ENCODE peak calls at places on chromosomes 12 and 14, in ten cellular contexts. One of them, this sample, is unnamed.
A peak's percentile ranks its signal among the peaks of the same experiment; 100 is the strongest.

GRCh38 chr12:44889162-44889561 is 13.0 kb upstream of the NELL2 start:
- DNase-seq in PC-3: no peak
- DNase-seq in tibial artery: no peak
- DNase-seq in GM23248: no peak
- DNase-seq in psoas muscle: no peak
- DNase-seq in colonic mucosa: no peak
- DNase-seq in tibial nerve: no peak
- DNase-seq in adipocyte: no peak
- DNase-seq in CD8-positive, alpha-beta T cell: no peak
- DNase-seq in HCT116: no peak
- DNase-seq in this sample: no peak

GRCh38 chr14:70700955-70701354 is 59.2 kb downstream of the TTC9 start:
- DNase-seq in GM23248: no peak
- DNase-seq in tibial nerve: no peak
- DNase-seq in psoas muscle: no peak
- DNase-seq in CD8-positive, alpha-beta T cell: no peak
- DNase-seq in tibial artery: no peak
- DNase-seq in colonic mucosa: no peak
- DNase-seq in PC-3: no peak
- DNase-seq in HCT116: no peak
- DNase-seq in adipocyte: no peak
- DNase-seq in this sample: no peak

GRCh38 chr12:753401-754237 is 1.2 kb downstream of the WNK1 start:
- DNase-seq in colonic mucosa: peak; percentile 54
- DNase-seq in tibial artery: peak; percentile 83
- DNase-seq in adipocyte: peak; percentile 51
- DNase-seq in psoas muscle: peak; percentile 83
- DNase-seq in GM23248: peak; percentile 67
- DNase-seq in tibial nerve: peak; percentile 17
- DNase-seq in CD8-positive, alpha-beta T cell: peak; percentile 50
- DNase-seq in PC-3: no peak
- DNase-seq in HCT116: no peak
- DNase-seq in this sample: no peak

GRCh38 chr12:119301367-119301766 is 33.2 kb upstream of the CCDC60 start:
- DNase-seq in HCT116: no peak
- DNase-seq in adipocyte: no peak
- DNase-seq in PC-3: no peak
- DNase-seq in GM23248: no peak
- DNase-seq in tibial artery: no peak
- DNase-seq in CD8-positive, alpha-beta T cell: no peak
- DNase-seq in colonic mucosa: no peak
- DNase-seq in psoas muscle: no peak
- DNase-seq in tibial nerve: no peak
- DNase-seq in this sample: no peak

GRCh38 chr12:70754330-70754741 is 117.1 kb upstream of the PTPRB start:
- DNase-seq in HCT116: no peak
- DNase-seq in CD8-positive, alpha-beta T cell: no peak
- DNase-seq in tibial artery: no peak
- DNase-seq in PC-3: peak; percentile 57
- DNase-seq in psoas muscle: no peak
- DNase-seq in adipocyte: no peak
- DNase-seq in tibial nerve: no peak
- DNase-seq in colonic mucosa: peak; percentile 35
- DNase-seq in GM23248: peak; percentile 5
- DNase-seq in this sample: no peak

GRCh38 chr12:62192486-62193250 is 67.5 kb upstream of the USP15 start:
- DNase-seq in PC-3: peak; percentile 85
- DNase-seq in colonic mucosa: peak; percentile 45
- DNase-seq in psoas muscle: peak; percentile 52
- DNase-seq in HCT116: peak; percentile 48
- DNase-seq in GM23248: peak; percentile 88
- DNase-seq in tibial artery: no peak
- DNase-seq in adipocyte: peak; percentile 93
- DNase-seq in CD8-positive, alpha-beta T cell: peak; percentile 37
- DNase-seq in tibial nerve: peak; percentile 81
- DNase-seq in this sample: peak; percentile 66

GRCh38 chr14:95979339-95980042 is 59.7 kb upstream of the C14orf132 start:
- DNase-seq in colonic mucosa: no peak
- DNase-seq in HCT116: no peak
- DNase-seq in psoas muscle: no peak
- DNase-seq in tibial artery: no peak
- DNase-seq in PC-3: no peak
- DNase-seq in GM23248: peak; percentile 10
- DNase-seq in CD8-positive, alpha-beta T cell: no peak
- DNase-seq in tibial nerve: no peak
- DNase-seq in adipocyte: peak; percentile 0
- DNase-seq in this sample: no peak

GRCh38 chr14:93013368-93013719 is 90.4 kb downstream of the CHGA start:
- DNase-seq in psoas muscle: no peak
- DNase-seq in PC-3: no peak
- DNase-seq in tibial nerve: no peak
- DNase-seq in colonic mucosa: no peak
- DNase-seq in tibial artery: peak; percentile 88
- DNase-seq in GM23248: peak; percentile 89
- DNase-seq in adipocyte: peak; percentile 71
- DNase-seq in CD8-positive, alpha-beta T cell: no peak
- DNase-seq in HCT116: no peak
- DNase-seq in this sample: peak; percentile 53

GRCh38 chr14:94089479-94089878 is 8.4 kb downstream of the IFI27L1 start:
- DNase-seq in psoas muscle: no peak
- DNase-seq in colonic mucosa: no peak
- DNase-seq in tibial artery: no peak
- DNase-seq in PC-3: peak; percentile 31
- DNase-seq in CD8-positive, alpha-beta T cell: no peak
- DNase-seq in GM23248: no peak
- DNase-seq in HCT116: no peak
- DNase-seq in adipocyte: no peak
- DNase-seq in tibial nerve: no peak
- DNase-seq in this sample: peak; percentile 34

GRCh38 chr12:6613776-6614512 is 6.8 kb upstream of the CHD4 start:
- DNase-seq in psoas muscle: peak; percentile 95
- DNase-seq in adipocyte: peak; percentile 95
- DNase-seq in tibial nerve: peak; percentile 86
- DNase-seq in HCT116: peak; percentile 95
- DNase-seq in colonic mucosa: peak; percentile 91
- DNase-seq in GM23248: peak; percentile 97
- DNase-seq in PC-3: peak; percentile 77
- DNase-seq in CD8-positive, alpha-beta T cell: peak; percentile 67
- DNase-seq in tibial artery: peak; percentile 98
- DNase-seq in this sample: peak; percentile 94

GRCh38 chr12:32230607-32230982 is 123.9 kb downstream of the BICD1 start:
- DNase-seq in tibial artery: no peak
- DNase-seq in adipocyte: no peak
- DNase-seq in colonic mucosa: no peak
- DNase-seq in HCT116: no peak
- DNase-seq in tibial nerve: no peak
- DNase-seq in GM23248: no peak
- DNase-seq in psoas muscle: no peak
- DNase-seq in PC-3: no peak
- DNase-seq in CD8-positive, alpha-beta T cell: no peak
- DNase-seq in this sample: no peak

GRCh38 chr14:100406505-100407131 is 83.5 kb downstream of the SLC25A47 start:
- DNase-seq in adipocyte: no peak
- DNase-seq in colonic mucosa: peak; percentile 84
- DNase-seq in PC-3: peak; percentile 13
- DNase-seq in HCT116: no peak
- DNase-seq in tibial artery: no peak
- DNase-seq in psoas muscle: peak; percentile 59
- DNase-seq in GM23248: peak; percentile 27
- DNase-seq in CD8-positive, alpha-beta T cell: peak; percentile 44
- DNase-seq in tibial nerve: peak; percentile 12
- DNase-seq in this sample: peak; percentile 51

DNA sequence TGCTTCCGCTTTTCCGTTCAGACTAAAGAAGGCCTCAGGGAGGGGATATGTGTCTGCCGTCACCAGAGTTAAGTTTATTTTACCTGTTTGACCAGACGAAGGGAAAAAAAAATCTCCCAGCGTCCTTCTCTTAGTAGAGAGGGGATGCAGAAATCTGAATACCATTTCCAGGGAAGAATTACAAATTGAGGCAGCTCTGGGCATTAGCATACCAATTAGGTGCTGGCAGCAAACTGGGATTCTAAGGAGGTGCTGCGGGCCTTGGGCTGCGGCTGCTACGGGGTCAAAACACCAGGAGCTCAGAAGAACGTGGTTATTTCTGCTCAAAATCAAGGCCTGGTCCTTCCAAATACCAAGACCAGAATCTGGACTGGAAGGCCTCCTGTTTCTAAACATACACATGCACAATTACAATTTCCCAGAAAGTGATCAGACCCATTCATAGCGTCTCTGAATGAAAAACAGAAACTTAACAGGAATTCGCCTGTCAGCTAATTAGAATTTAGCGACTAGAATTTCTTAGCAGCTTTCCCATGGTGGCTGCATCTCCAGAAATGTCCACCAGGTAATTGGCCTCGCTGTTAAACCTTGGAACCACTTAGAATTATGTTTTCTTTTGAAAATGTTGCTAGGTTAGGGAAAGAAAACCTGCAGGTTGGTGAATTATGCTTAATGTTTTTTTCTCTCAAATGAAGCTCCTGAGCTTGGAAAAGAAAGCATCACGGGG is 617.0 kb downstream of the VRK1 start:
- DNase-seq in CD8-positive, alpha-beta T cell: no peak
- DNase-seq in GM23248: no peak
- DNase-seq in adipocyte: no peak
- DNase-seq in PC-3: no peak
- DNase-seq in HCT116: no peak
- DNase-seq in psoas muscle: no peak
- DNase-seq in colonic mucosa: no peak
- DNase-seq in tibial artery: no peak
- DNase-seq in tibial nerve: no peak
- DNase-seq in this sample: no peak
- H3K27me3 ChIP-seq in CD8-positive, alpha-beta T cell: peaks cover 9% of the 10 kb centered on the region
- H3K27me3 ChIP-seq in GM23248: no peaks in the 10 kb centered on the region
- H3K27me3 ChIP-seq in adipocyte: peaks cover 44% of the 10 kb centered on the region
- H3K27me3 ChIP-seq in PC-3: peaks cover 95% of the 10 kb centered on the region
- H3K27me3 ChIP-seq in HCT116: peaks cover 30% of the 10 kb centered on the region
- H3K27me3 ChIP-seq in psoas muscle: peaks cover 3% of the 10 kb centered on the region
- H3K27me3 ChIP-seq in colonic mucosa: peaks cover 21% of the 10 kb centered on the region
- H3K27me3 ChIP-seq in tibial artery: peaks cover 53% of the 10 kb centered on the region
- H3K27me3 ChIP-seq in tibial nerve: no peaks in the 10 kb centered on the region
- H3K27me3 ChIP-seq in this sample: peaks cover 21% of the 10 kb centered on the region

GRCh38 chr14:52000631-52001030 is 11.3 kb downstream of the RTRAF start:
- DNase-seq in GM23248: no peak
- DNase-seq in CD8-positive, alpha-beta T cell: no peak
- DNase-seq in HCT116: no peak
- DNase-seq in colonic mucosa: no peak
- DNase-seq in PC-3: no peak
- DNase-seq in psoas muscle: no peak
- DNase-seq in adipocyte: peak; percentile 16
- DNase-seq in tibial artery: no peak
- DNase-seq in tibial nerve: no peak
- DNase-seq in this sample: no peak
- H3K36me3 ChIP-seq in GM23248: peaks cover 53% of the 10 kb centered on the region
- H3K36me3 ChIP-seq in CD8-positive, alpha-beta T cell: peaks cover 39% of the 10 kb centered on the region
- H3K36me3 ChIP-seq in HCT116: peaks cover 45% of the 10 kb centered on the region
- H3K36me3 ChIP-seq in colonic mucosa: peaks cover 5% of the 10 kb centered on the region
- H3K36me3 ChIP-seq in PC-3: peaks cover 87% of the 10 kb centered on the region
- H3K36me3 ChIP-seq in psoas muscle: peaks cover 95% of the 10 kb centered on the region
- H3K36me3 ChIP-seq in adipocyte: peaks cover 86% of the 10 kb centered on the region
- H3K36me3 ChIP-seq in tibial artery: peaks cover 43% of the 10 kb centered on the region
- H3K36me3 ChIP-seq in tibial nerve: peaks cover 51% of the 10 kb centered on the region
- H3K36me3 ChIP-seq in this sample: peaks cover 82% of the 10 kb centered on the region

DNA sequence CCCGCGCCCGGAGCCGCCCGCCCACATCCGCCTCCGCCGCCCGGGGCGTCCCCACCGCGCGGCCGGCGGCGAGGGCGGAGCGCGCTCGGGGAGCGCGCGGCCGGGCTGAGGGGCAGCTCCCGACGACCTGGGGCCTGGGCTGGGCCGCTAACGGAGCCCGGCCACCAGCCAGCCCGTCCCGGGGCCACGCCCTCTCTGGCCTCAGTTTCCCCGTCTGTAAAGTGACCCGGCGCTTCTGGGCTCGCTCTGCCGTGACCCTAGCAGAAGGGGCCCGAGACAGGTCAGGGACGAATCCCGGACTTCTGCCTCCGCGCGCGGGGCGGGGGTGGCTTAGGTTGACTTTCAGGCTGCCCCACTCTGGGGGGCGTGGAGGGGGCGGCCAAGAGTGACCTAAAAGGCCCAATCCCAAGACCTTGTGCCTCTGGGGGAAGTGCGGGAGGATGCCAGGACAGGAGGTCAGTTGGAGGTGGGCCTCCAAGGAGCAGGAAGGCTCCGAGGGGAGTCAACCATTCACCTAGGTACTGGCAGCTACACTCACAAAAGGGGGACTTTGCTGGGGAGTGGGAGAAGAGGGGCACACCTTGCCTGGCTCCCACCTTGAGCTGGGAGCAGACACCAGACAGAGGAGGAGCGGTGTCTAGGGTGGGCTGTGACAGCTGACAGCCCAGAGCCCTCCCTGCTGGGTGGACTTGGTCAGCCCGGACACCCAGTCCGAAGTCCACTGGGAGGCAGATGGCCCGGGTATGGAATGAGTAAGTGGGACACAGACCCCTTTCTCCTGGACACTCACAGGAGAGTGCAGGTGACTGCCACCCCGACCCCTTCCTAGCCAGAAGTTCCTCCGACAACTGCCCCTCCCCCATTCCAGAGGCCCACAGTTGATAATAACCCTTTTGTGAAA is 483 bp upstream of the AKT1 start:
- DNase-seq in psoas muscle: peak; percentile 75
- DNase-seq in PC-3: peak; percentile 48
- DNase-seq in tibial artery: no peak
- DNase-seq in colonic mucosa: peak; percentile 69
- DNase-seq in tibial nerve: no peak
- DNase-seq in CD8-positive, alpha-beta T cell: peak; percentile 44
- DNase-seq in GM23248: peak; percentile 73
- DNase-seq in adipocyte: peak; percentile 84
- DNase-seq in HCT116: no peak
- DNase-seq in this sample: no peak
- H3K27me3 ChIP-seq in psoas muscle: no peaks in the 10 kb centered on the region
- H3K27me3 ChIP-seq in PC-3: no peaks in the 10 kb centered on the region
- H3K27me3 ChIP-seq in tibial artery: no peaks in the 10 kb centered on the region
- H3K27me3 ChIP-seq in colonic mucosa: no peaks in the 10 kb centered on the region
- H3K27me3 ChIP-seq in tibial nerve: no peaks in the 10 kb centered on the region
- H3K27me3 ChIP-seq in CD8-positive, alpha-beta T cell: no peaks in the 10 kb centered on the region
- H3K27me3 ChIP-seq in GM23248: no peaks in the 10 kb centered on the region
- H3K27me3 ChIP-seq in adipocyte: no peaks in the 10 kb centered on the region
- H3K27me3 ChIP-seq in HCT116: no peaks in the 10 kb centered on the region
- H3K27me3 ChIP-seq in this sample: peaks cover 3% of the 10 kb centered on the region

GRCh38 chr12:55658635-55659391 is 22.1 kb downstream of the OR10P1 start:
- DNase-seq in colonic mucosa: no peak
- DNase-seq in HCT116: no peak
- DNase-seq in tibial artery: no peak
- DNase-seq in PC-3: no peak
- DNase-seq in adipocyte: no peak
- DNase-seq in GM23248: peak; percentile 14
- DNase-seq in psoas muscle: no peak
- DNase-seq in tibial nerve: no peak
- DNase-seq in CD8-positive, alpha-beta T cell: no peak
- DNase-seq in this sample: no peak
- H3K36me3 ChIP-seq in colonic mucosa: no peaks in the 10 kb centered on the region
- H3K36me3 ChIP-seq in HCT116: no peaks in the 10 kb centered on the region
- H3K36me3 ChIP-seq in tibial artery: no peaks in the 10 kb centered on the region
- H3K36me3 ChIP-seq in PC-3: no peaks in the 10 kb centered on the region
- H3K36me3 ChIP-seq in adipocyte: no peaks in the 10 kb centered on the region
- H3K36me3 ChIP-seq in GM23248: no peaks in the 10 kb centered on the region
- H3K36me3 ChIP-seq in psoas muscle: no peaks in the 10 kb centered on the region
- H3K36me3 ChIP-seq in tibial nerve: no peaks in the 10 kb centered on the region
- H3K36me3 ChIP-seq in CD8-positive, alpha-beta T cell: no peaks in the 10 kb centered on the region
- H3K36me3 ChIP-seq in this sample: no peaks in the 10 kb centered on the region